ENCODE peak calls at places on chromosomes 11 and 22, in nine cellular contexts. One of them, this sample, is unnamed.

GRCh38 chr11:37946155-37946766 is 1348.2 kb upstream of the RAG2 start:
- DNase-seq in HCT116: no peak
- DNase-seq in PC-3: peak; percentile 54
- DNase-seq in OCI-LY7: peak; percentile 22
- DNase-seq in hepatocyte: peak; percentile 49
- DNase-seq in SK-N-SH: peak; percentile 16
- DNase-seq in GM23248: peak; percentile 43
- DNase-seq in neural progenitor cell: peak; percentile 60
- DNase-seq in MM.1S: peak; percentile 69
- DNase-seq in this sample: peak; percentile 65

GRCh38 chr11:4202749-4203148 is 108.2 kb downstream of the RRM1 start:
- DNase-seq in HCT116: no peak
- DNase-seq in PC-3: no peak
- DNase-seq in OCI-LY7: no peak
- DNase-seq in hepatocyte: no peak
- DNase-seq in SK-N-SH: no peak
- DNase-seq in GM23248: no peak
- DNase-seq in neural progenitor cell: no peak
- DNase-seq in MM.1S: no peak
- DNase-seq in this sample: no peak

GRCh38 chr11:40445391-40445790 is 1014.1 kb downstream of the LRRC4C start:
- DNase-seq in HCT116: no peak
- DNase-seq in PC-3: no peak
- DNase-seq in OCI-LY7: no peak
- DNase-seq in hepatocyte: no peak
- DNase-seq in SK-N-SH: no peak
- DNase-seq in GM23248: no peak
- DNase-seq in neural progenitor cell: peak; percentile 8
- DNase-seq in MM.1S: no peak
- DNase-seq in this sample: peak; percentile 50

GRCh38 chr11:125370561-125371389 is 125.3 kb downstream of the FEZ1 start:
- DNase-seq in HCT116: no peak
- DNase-seq in PC-3: no peak
- DNase-seq in OCI-LY7: no peak
- DNase-seq in hepatocyte: no peak
- DNase-seq in SK-N-SH: peak; percentile 89
- DNase-seq in GM23248: no peak
- DNase-seq in neural progenitor cell: peak; percentile 76
- DNase-seq in MM.1S: no peak
- DNase-seq in this sample: peak; percentile 24

GRCh38 chr11:32426192-32426591 is 9.1 kb downstream of the WT1 start:
- DNase-seq in HCT116: no peak
- DNase-seq in PC-3: no peak
- DNase-seq in OCI-LY7: no peak
- DNase-seq in hepatocyte: no peak
- DNase-seq in SK-N-SH: no peak
- DNase-seq in GM23248: no peak
- DNase-seq in neural progenitor cell: peak; percentile 30
- DNase-seq in MM.1S: no peak
- DNase-seq in this sample: peak; percentile 38

GRCh38 chr11:71426413-71426812 is 21.8 kb downstream of the DHCR7 start:
- DNase-seq in HCT116: no peak
- DNase-seq in PC-3: peak; percentile 32
- DNase-seq in OCI-LY7: no peak
- DNase-seq in hepatocyte: no peak
- DNase-seq in SK-N-SH: no peak
- DNase-seq in GM23248: peak; percentile 48
- DNase-seq in neural progenitor cell: no peak
- DNase-seq in MM.1S: no peak
- DNase-seq in this sample: no peak

GRCh38 chr11:9820260-9820659 is 156.4 kb downstream of the SWAP70 start:
- DNase-seq in HCT116: no peak
- DNase-seq in PC-3: no peak
- DNase-seq in OCI-LY7: no peak
- DNase-seq in hepatocyte: no peak
- DNase-seq in SK-N-SH: no peak
- DNase-seq in GM23248: no peak
- DNase-seq in neural progenitor cell: no peak
- DNase-seq in MM.1S: no peak
- DNase-seq in this sample: no peak

GRCh38 chr11:72573380-72573949 is 100.8 kb downstream of the PDE2A start:
- DNase-seq in HCT116: peak; percentile 23
- DNase-seq in PC-3: peak; percentile 59
- DNase-seq in OCI-LY7: no peak
- DNase-seq in hepatocyte: peak; percentile 68
- DNase-seq in SK-N-SH: peak; percentile 92
- DNase-seq in GM23248: peak; percentile 62
- DNase-seq in neural progenitor cell: peak; percentile 78
- DNase-seq in MM.1S: peak; percentile 33
- DNase-seq in this sample: peak; percentile 80

GRCh38 chr22:43829448-43829821 is 17.3 kb upstream of the EFCAB6 start:
- DNase-seq in HCT116: no peak
- DNase-seq in PC-3: no peak
- DNase-seq in OCI-LY7: no peak
- DNase-seq in hepatocyte: peak; percentile 57
- DNase-seq in SK-N-SH: peak; percentile 89
- DNase-seq in GM23248: peak; percentile 59
- DNase-seq in neural progenitor cell: no peak
- DNase-seq in MM.1S: no peak
- DNase-seq in this sample: no peak

GRCh38 chr11:62507023-62507422 is 39.6 kb downstream of the AHNAK start:
- DNase-seq in HCT116: no peak
- DNase-seq in PC-3: no peak
- DNase-seq in OCI-LY7: no peak
- DNase-seq in hepatocyte: no peak
- DNase-seq in SK-N-SH: no peak
- DNase-seq in GM23248: no peak
- DNase-seq in neural progenitor cell: no peak
- DNase-seq in MM.1S: no peak
- DNase-seq in this sample: no peak

GRCh38 chr11:119101759-119102423 is at the start of gene DPAGT1:
- DNase-seq in HCT116: peak; percentile 98
- DNase-seq in PC-3: peak; percentile 99
- DNase-seq in OCI-LY7: peak; percentile 93
- DNase-seq in hepatocyte: peak; percentile 94
- DNase-seq in SK-N-SH: peak; percentile 81
- DNase-seq in GM23248: peak; percentile 98
- DNase-seq in neural progenitor cell: peak; percentile 96
- DNase-seq in MM.1S: peak; percentile 91
- DNase-seq in this sample: peak; percentile 98

GRCh38 chr11:128716661-128717210 is 22.9 kb downstream of the FLI1 start:
- DNase-seq in HCT116: no peak
- DNase-seq in PC-3: no peak
- DNase-seq in OCI-LY7: peak; percentile 55
- DNase-seq in hepatocyte: no peak
- DNase-seq in SK-N-SH: no peak
- DNase-seq in GM23248: peak; percentile 57
- DNase-seq in neural progenitor cell: peak; percentile 27
- DNase-seq in MM.1S: peak; percentile 37
- DNase-seq in this sample: peak; percentile 18

GRCh38 chr11:115626414-115626813 is 122.2 kb upstream of the CADM1 start:
- DNase-seq in HCT116: no peak
- DNase-seq in PC-3: no peak
- DNase-seq in OCI-LY7: no peak
- DNase-seq in hepatocyte: no peak
- DNase-seq in SK-N-SH: no peak
- DNase-seq in GM23248: no peak
- DNase-seq in neural progenitor cell: no peak
- DNase-seq in MM.1S: no peak
- DNase-seq in this sample: no peak

GRCh38 chr11:115624065-115624464 is 119.8 kb upstream of the CADM1 start:
- DNase-seq in HCT116: no peak
- DNase-seq in PC-3: no peak
- DNase-seq in OCI-LY7: no peak
- DNase-seq in hepatocyte: no peak
- DNase-seq in SK-N-SH: no peak
- DNase-seq in GM23248: no peak
- DNase-seq in neural progenitor cell: no peak
- DNase-seq in MM.1S: no peak
- DNase-seq in this sample: no peak

GRCh38 chr11:115627071-115627470 is 122.9 kb upstream of the CADM1 start:
- DNase-seq in HCT116: no peak
- DNase-seq in PC-3: no peak
- DNase-seq in OCI-LY7: no peak
- DNase-seq in hepatocyte: no peak
- DNase-seq in SK-N-SH: no peak
- DNase-seq in GM23248: no peak
- DNase-seq in neural progenitor cell: no peak
- DNase-seq in MM.1S: no peak
- DNase-seq in this sample: no peak

GRCh38 chr11:115618428-115618827 is 114.2 kb upstream of the CADM1 start:
- DNase-seq in HCT116: no peak
- DNase-seq in PC-3: no peak
- DNase-seq in OCI-LY7: no peak
- DNase-seq in hepatocyte: no peak
- DNase-seq in SK-N-SH: no peak
- DNase-seq in GM23248: peak; percentile 6
- DNase-seq in neural progenitor cell: no peak
- DNase-seq in MM.1S: no peak
- DNase-seq in this sample: no peak

DNA sequence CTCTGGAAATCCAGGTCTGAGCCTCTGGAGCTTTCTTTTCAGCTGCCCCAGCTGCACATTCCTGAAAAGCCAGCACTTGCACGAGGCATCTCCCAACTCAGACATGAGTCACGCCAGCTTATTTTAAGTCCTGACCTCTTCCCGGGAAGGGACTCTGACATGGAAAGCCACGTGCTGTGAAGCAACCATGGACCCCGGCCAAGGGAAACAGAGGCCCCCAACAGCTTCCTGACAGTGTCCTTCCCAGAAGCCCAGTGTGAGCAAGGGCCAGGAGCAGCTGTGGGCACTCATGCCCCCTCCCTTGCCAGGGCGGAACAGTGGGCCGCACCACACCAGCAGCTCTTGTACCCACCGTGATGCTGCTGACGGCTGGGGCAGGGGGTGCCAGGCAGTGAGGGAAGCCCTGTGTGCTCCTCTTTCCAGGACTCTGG is 118.8 kb upstream of the CADM1 start:
- DNase-seq in HCT116: no peak
- DNase-seq in PC-3: peak; percentile 7
- DNase-seq in OCI-LY7: no peak
- DNase-seq in hepatocyte: peak; percentile 80
- DNase-seq in SK-N-SH: no peak
- DNase-seq in GM23248: peak; percentile 84
- DNase-seq in neural progenitor cell: peak; percentile 45
- DNase-seq in MM.1S: no peak
- DNase-seq in this sample: no peak
- TF ChIP-seq EZH2phosphoT487 in HCT116: no peak
- TF ChIP-seq EZH2phosphoT487 in PC-3: no peak
- TF ChIP-seq EZH2phosphoT487 in OCI-LY7: no peak
- TF ChIP-seq EZH2phosphoT487 in hepatocyte: no peak
- TF ChIP-seq EZH2phosphoT487 in SK-N-SH: no peak
- TF ChIP-seq EZH2phosphoT487 in GM23248: no peak
- TF ChIP-seq EZH2phosphoT487 in neural progenitor cell: no peak
- TF ChIP-seq EZH2phosphoT487 in MM.1S: no peak
- TF ChIP-seq EZH2phosphoT487 in this sample: no peak

DNA sequence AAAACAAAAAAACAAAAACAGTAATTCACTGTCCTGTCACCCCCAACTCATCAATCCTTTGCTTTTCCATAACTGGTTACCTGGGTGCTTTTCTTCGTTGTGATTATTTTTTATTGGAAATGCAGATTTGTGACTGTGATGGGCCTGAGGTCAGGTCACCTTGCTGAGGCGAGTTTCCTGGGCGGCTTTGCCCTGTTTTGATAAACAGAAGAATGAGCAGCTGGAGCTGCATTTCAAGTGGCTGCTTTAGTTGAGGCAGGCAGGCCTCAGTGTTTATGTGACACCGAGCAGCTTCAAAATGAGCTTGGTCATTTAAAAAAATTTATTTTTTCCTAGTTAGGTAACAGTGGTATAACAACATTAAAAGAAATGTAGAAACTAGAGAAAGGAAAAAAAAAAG is 22.2 kb downstream of the PTPRJ start:
- DNase-seq in HCT116: no peak
- DNase-seq in PC-3: no peak
- DNase-seq in OCI-LY7: peak; percentile 58
- DNase-seq in hepatocyte: no peak
- DNase-seq in SK-N-SH: no peak
- DNase-seq in GM23248: no peak
- DNase-seq in neural progenitor cell: no peak
- DNase-seq in MM.1S: no peak
- DNase-seq in this sample: no peak
- H3K27ac ChIP-seq in HCT116: no peak overlapping the region
- H3K27ac ChIP-seq in PC-3: no peak overlapping the region
- H3K27ac ChIP-seq in OCI-LY7: peak overlapping the region; percentile 85
- H3K27ac ChIP-seq in hepatocyte: no peak overlapping the region
- H3K27ac ChIP-seq in SK-N-SH: no peak overlapping the region
- H3K27ac ChIP-seq in GM23248: no peak overlapping the region
- H3K27ac ChIP-seq in neural progenitor cell: no peak overlapping the region
- H3K27ac ChIP-seq in MM.1S: no peak overlapping the region
- H3K27ac ChIP-seq in this sample: no peak overlapping the region

DNA sequence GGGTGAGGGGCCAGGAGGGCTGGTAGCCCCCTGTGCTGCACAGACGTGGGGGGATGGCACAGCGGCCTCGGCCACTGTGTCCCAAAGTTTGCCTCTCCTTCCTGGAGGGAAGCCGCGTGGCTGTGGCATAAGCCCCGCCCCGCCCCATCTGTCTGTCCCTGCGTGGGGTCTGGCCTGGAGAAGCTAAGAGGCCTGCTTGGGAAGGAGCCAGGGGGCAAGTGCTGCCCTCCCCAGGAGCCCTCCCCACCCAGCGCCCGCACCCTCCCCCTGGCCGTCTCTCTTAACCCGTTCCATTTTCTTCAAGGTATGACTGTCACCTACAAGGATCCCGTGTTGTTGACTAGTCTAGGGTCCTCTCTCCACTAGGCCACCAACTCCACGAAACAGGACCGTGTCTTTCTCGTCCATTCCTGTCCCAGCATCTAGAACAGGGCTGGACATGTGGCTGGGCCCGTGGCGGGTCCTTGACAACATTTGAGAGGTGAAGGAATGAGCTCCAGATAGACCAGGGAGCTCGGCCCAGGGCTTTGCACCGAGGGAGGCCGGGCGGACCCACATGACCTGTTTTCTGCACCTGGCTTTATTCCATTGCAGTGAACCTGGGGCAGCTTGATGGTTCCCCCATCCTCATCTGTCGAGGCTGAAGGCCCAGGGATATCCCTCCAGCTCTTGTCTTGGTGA is 428.0 kb downstream of the TBC1D22A start:
- DNase-seq in HCT116: no peak
- DNase-seq in PC-3: no peak
- DNase-seq in OCI-LY7: no peak
- DNase-seq in hepatocyte: no peak
- DNase-seq in SK-N-SH: no peak
- DNase-seq in GM23248: no peak
- DNase-seq in neural progenitor cell: no peak
- DNase-seq in MM.1S: no peak
- DNase-seq in this sample: no peak
- H2AFZ ChIP-seq in HCT116: no peak overlapping the region
- H2AFZ ChIP-seq in PC-3: no peak overlapping the region
- H2AFZ ChIP-seq in OCI-LY7: no peak overlapping the region
- H2AFZ ChIP-seq in hepatocyte: no peak overlapping the region
- H2AFZ ChIP-seq in SK-N-SH: no peak overlapping the region
- H2AFZ ChIP-seq in GM23248: no peak overlapping the region
- H2AFZ ChIP-seq in neural progenitor cell: no peak overlapping the region
- H2AFZ ChIP-seq in MM.1S: no peak overlapping the region
- H2AFZ ChIP-seq in this sample: no peak overlapping the region

GRCh38 chr11:83819936-83820549 is 533.9 kb upstream of the CCDC90B start:
- DNase-seq in HCT116: peak; percentile 35
- DNase-seq in PC-3: peak; percentile 80
- DNase-seq in OCI-LY7: peak; percentile 49
- DNase-seq in hepatocyte: peak; percentile 74
- DNase-seq in SK-N-SH: peak; percentile 29
- DNase-seq in GM23248: peak; percentile 93
- DNase-seq in neural progenitor cell: peak; percentile 38
- DNase-seq in MM.1S: peak; percentile 64
- DNase-seq in this sample: peak; percentile 58
- TF ChIP-seq EZH2phosphoT487 in HCT116: no peak
- TF ChIP-seq EZH2phosphoT487 in PC-3: no peak
- TF ChIP-seq EZH2phosphoT487 in OCI-LY7: no peak
- TF ChIP-seq EZH2phosphoT487 in hepatocyte: no peak
- TF ChIP-seq EZH2phosphoT487 in SK-N-SH: no peak
- TF ChIP-seq EZH2phosphoT487 in GM23248: no peak
- TF ChIP-seq EZH2phosphoT487 in neural progenitor cell: no peak
- TF ChIP-seq EZH2phosphoT487 in MM.1S: no peak
- TF ChIP-seq EZH2phosphoT487 in this sample: no peak

This sample was measured in GM23338.